ENCODE peak calls at places on chromosomes 5 and 9, in four cellular contexts. F is HL-60, Z is transverse colon, L is HepG2. E is an unnamed sample.

GRCh38 chr9:28925184-28925583 is 1351.9 kb upstream of the C9orf72 start:
- DNase-seq in F (no peak), Z (no peak), L (no peak), E (no peak)

GRCh38 chr5:89211836-89212235 is 328.9 kb upstream of the MEF2C start:
- DNase-seq in F (no peak), Z (no peak), L (no peak), E (no peak)

GRCh38 chr9:100601216-100601615 is 23.3 kb downstream of the CAVIN4 start:
- DNase-seq in F (no peak), Z (peak), L (peak), E (no peak)

GRCh38 chr5:76082790-76083554 is at the start of gene SV2C:
- DNase-seq in F (no peak), Z (peak), L (no peak), E (peak)

GRCh38 chr5:65468633-65469032 is 13.1 kb downstream of the ADAMTS6 start:
- DNase-seq in F (no peak), Z (no peak), L (no peak), E (no peak)

GRCh38 chr5:172525633-172526360 is 71.5 kb upstream of the SH3PXD2B start:
- DNase-seq in F (no peak), Z (no peak), L (no peak), E (no peak)

GRCh38 chr9:131837316-131837715 is 97.4 kb upstream of the RAPGEF1 start:
- DNase-seq in F (no peak), Z (no peak), L (peak), E (no peak)

GRCh38 chr5:160250226-160250625 is 20.9 kb downstream of the FABP6 start:
- DNase-seq in F (no peak), Z (no peak), L (no peak), E (no peak)

GRCh38 chr9:128724744-128725211 is 851 bp upstream of the ZDHHC12 start:
- DNase-seq in F (peak), Z (peak), L (peak), E (no peak)

GRCh38 chr5:5198111-5198510 is 58.0 kb downstream of the ADAMTS16 start:
- DNase-seq in F (no peak), Z (no peak), L (no peak), E (no peak)

GRCh38 chr9:21661626-21662025 is 140.8 kb upstream of the MTAP start:
- DNase-seq in F (no peak), Z (no peak), L (no peak), E (no peak)

GRCh38 chr5:139633295-139634027 is 14.7 kb upstream of the CXXC5 start:
- DNase-seq in F (no peak), Z (peak), L (peak), E (no peak)

GRCh38 chr5:166788050-166788449 is 1503.4 kb upstream of the WWC1 start:
- DNase-seq in F (no peak), Z (no peak), L (no peak), E (no peak)

GRCh38 chr9:135029871-135030710 is 57.4 kb upstream of the OLFM1 start:
- DNase-seq in F (no peak), Z (no peak), L (no peak), E (no peak)

GRCh38 chr9:113649054-113649453 is 185.5 kb downstream of the RGS3 start:
- DNase-seq in F (no peak), Z (peak), L (no peak), E (no peak)

GRCh38 chr9:111431684-111432083 is 52.5 kb downstream of the ECPAS start:
- DNase-seq in F (no peak), Z (no peak), L (no peak), E (no peak)

GRCh38 chr5:138352722-138353549 is 451 bp downstream of the KDM3B start:
- DNase-seq in F (peak), Z (peak), L (peak), E (peak)
- TF ChIP-seq POLR2AphosphoS5 in F (no peak), Z (peak), L (peak), E (peak)

GRCh38 chr9:120846906-120847305 is 4.2 kb upstream of the PSMD5 start:
- DNase-seq in F (no peak), Z (no peak), L (no peak), E (no peak)
- TF ChIP-seq POLR2AphosphoS5 in F (no peak), Z (no peak), L (no peak), E (peak)

GRCh38 chr5:176447538-176447981 is 625 bp upstream of the FAF2 start:
- DNase-seq in F (peak), Z (no peak), L (no peak), E (no peak)

GRCh38 chr5:176444742-176445141 is 3.4 kb upstream of the FAF2 start:
- DNase-seq in F (no peak), Z (no peak), L (no peak), E (no peak)

GRCh38 chr5:176450077-176450476 is 1.9 kb downstream of the FAF2 start:
- DNase-seq in F (no peak), Z (no peak), L (no peak), E (no peak)

GRCh38 chr5:176446884-176447537 is 1.2 kb upstream of the FAF2 start:
- DNase-seq in F (no peak), Z (peak), L (no peak), E (no peak)

GRCh38 chr5:176447982-176448608 is at the start of gene FAF2:
- DNase-seq in F (peak), Z (peak), L (peak), E (peak)
- TF ChIP-seq POLR2AphosphoS5 in F (peak), Z (peak), L (peak), E (peak)

GRCh38 chr5:55415071-55415470 is 107.3 kb downstream of the MTREX start:
- DNase-seq in F (no peak), Z (no peak), L (no peak), E (no peak)

GRCh38 chr5:55418994-55419991 is 111.5 kb downstream of the MTREX start:
- DNase-seq in F (no peak), Z (no peak), L (peak), E (no peak)

GRCh38 chr5:55413644-55414043 is 105.9 kb downstream of the MTREX start:
- DNase-seq in F (no peak), Z (no peak), L (no peak), E (no peak)

GRCh38 chr5:55411881-55412280 is 104.1 kb downstream of the MTREX start:
- DNase-seq in F (no peak), Z (no peak), L (no peak), E (no peak)

GRCh38 chr5:55416306-55416705 is 108.5 kb downstream of the MTREX start:
- DNase-seq in F (no peak), Z (no peak), L (no peak), E (no peak)
- TF ChIP-seq POLR2AphosphoS5 in F (no peak), Z (no peak), L (no peak), E (no peak)

DNA sequence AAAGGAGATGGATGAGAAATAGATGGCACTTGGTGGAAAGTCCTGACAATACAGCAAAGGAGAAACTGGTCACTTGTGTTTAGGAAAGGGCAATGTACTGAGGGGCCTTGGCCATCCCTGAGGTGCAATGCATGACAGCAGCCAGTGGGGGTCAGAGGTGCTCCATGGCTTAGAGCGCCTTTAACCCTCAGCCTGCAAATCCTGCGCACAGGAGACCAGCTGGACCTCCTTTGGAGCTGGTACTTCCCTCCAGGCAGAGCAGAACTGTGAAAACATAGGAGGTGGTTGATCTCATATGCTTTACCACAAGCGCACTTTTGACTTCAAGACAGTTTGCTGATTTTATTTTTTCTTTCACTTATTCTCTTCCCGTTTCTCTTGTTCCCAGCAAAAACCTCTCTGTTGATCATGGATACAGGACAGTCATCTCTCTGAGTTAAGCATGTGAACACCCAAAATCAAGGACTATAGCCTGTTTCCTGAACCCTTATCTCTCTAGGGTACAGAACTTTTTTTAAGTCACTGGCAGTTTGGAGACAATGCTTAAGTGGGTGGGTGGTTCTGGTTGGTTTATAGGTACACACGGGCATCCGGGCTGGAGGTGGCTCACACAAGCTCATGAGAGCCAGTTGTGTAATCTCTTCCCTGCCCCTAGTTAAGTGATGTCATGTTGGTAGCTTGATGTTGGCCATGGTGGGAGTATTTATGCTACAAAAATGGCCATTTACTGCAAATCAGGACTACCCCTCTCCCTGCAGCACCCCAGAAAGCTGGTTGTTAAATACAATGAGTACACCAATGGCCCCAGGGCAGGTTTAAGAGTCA is 37.6 kb upstream of the ANKRD55 start:
- DNase-seq in F (peak), Z (peak), L (peak), E (peak)
- TF ChIP-seq POLR2AphosphoS5 in F (no peak), Z (no peak), L (no peak), E (no peak)

DNA sequence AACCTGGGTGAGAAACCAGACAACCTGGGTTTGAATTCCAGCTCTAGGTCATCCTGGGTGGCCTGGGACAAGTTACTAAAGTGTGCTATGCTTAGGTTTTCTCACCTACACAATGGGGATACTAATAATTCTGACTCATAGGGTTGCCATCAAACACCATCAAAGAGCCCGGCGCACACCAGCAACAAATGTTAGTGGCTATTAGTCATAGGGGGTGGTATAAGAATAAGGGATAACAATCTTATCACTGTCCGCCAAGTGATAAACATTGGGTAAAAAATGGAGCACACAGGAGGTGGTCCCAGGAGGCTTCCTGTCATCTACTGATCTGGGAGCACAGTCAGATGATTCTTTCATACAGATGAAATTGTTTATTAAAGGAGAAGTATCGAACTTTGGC is 61.4 kb upstream of the AFAP1L1 start:
- DNase-seq in F (no peak), Z (no peak), L (peak), E (no peak)
- TF ChIP-seq POLR2AphosphoS5 in F (no peak), Z (no peak), L (no peak), E (no peak)